ENCODE peak calls at places on chromosomes 11 and 22, in eight cellular contexts. One of them, this sample, is unnamed.

GRCh38 chr22:38874529-38875222 is 2.7 kb upstream of the CBX6 start:
- DNase-seq in neuronal stem cell: no peak
- DNase-seq in K562: no peak
- DNase-seq in hepatocyte: no peak
- DNase-seq in A549: no peak
- DNase-seq in GM23248: no peak
- DNase-seq in HCT116: no peak
- DNase-seq in neural progenitor cell: no peak
- DNase-seq in this sample: no peak

GRCh38 chr11:114166897-114167323 is 107.4 kb downstream of the ZBTB16 start:
- DNase-seq in A549: no peak
- DNase-seq in neuronal stem cell: no peak
- DNase-seq in K562: no peak
- DNase-seq in GM23248: peak
- DNase-seq in hepatocyte: peak
- DNase-seq in HCT116: no peak
- DNase-seq in neural progenitor cell: no peak
- DNase-seq in this sample: peak

GRCh38 chr11:124839051-124839971 is 25.9 kb upstream of the ROBO3 start:
- DNase-seq in K562: peak
- DNase-seq in A549: no peak
- DNase-seq in neuronal stem cell: no peak
- DNase-seq in GM23248: peak
- DNase-seq in HCT116: no peak
- DNase-seq in neural progenitor cell: peak
- DNase-seq in hepatocyte: peak
- DNase-seq in this sample: no peak

GRCh38 chr22:45544588-45545170 is 42.0 kb downstream of the FBLN1 start:
- DNase-seq in K562: no peak
- DNase-seq in A549: no peak
- DNase-seq in neuronal stem cell: no peak
- DNase-seq in hepatocyte: no peak
- DNase-seq in GM23248: peak
- DNase-seq in neural progenitor cell: no peak
- DNase-seq in HCT116: no peak
- DNase-seq in this sample: no peak

GRCh38 chr11:27456140-27456801 is 16.3 kb downstream of the LGR4 start:
- DNase-seq in GM23248: peak
- DNase-seq in HCT116: no peak
- DNase-seq in A549: peak
- DNase-seq in neural progenitor cell: no peak
- DNase-seq in hepatocyte: no peak
- DNase-seq in K562: no peak
- DNase-seq in neuronal stem cell: no peak
- DNase-seq in this sample: no peak

GRCh38 chr11:38543311-38543710 is 1945.3 kb upstream of the RAG2 start:
- DNase-seq in A549: no peak
- DNase-seq in GM23248: no peak
- DNase-seq in neuronal stem cell: no peak
- DNase-seq in HCT116: no peak
- DNase-seq in K562: no peak
- DNase-seq in hepatocyte: no peak
- DNase-seq in neural progenitor cell: no peak
- DNase-seq in this sample: no peak

GRCh38 chr11:14118047-14118446 is 155.5 kb downstream of the SPON1 start:
- DNase-seq in GM23248: no peak
- DNase-seq in neuronal stem cell: no peak
- DNase-seq in K562: no peak
- DNase-seq in hepatocyte: no peak
- DNase-seq in neural progenitor cell: no peak
- DNase-seq in HCT116: no peak
- DNase-seq in A549: no peak
- DNase-seq in this sample: no peak

GRCh38 chr11:69669486-69669885 is 5.7 kb downstream of the LTO1 start:
- DNase-seq in GM23248: no peak
- DNase-seq in A549: no peak
- DNase-seq in K562: no peak
- DNase-seq in neural progenitor cell: no peak
- DNase-seq in neuronal stem cell: no peak
- DNase-seq in HCT116: no peak
- DNase-seq in hepatocyte: no peak
- DNase-seq in this sample: no peak

GRCh38 chr11:74682731-74683278 is 48.4 kb downstream of the CHRDL2 start:
- DNase-seq in GM23248: no peak
- DNase-seq in K562: no peak
- DNase-seq in neural progenitor cell: no peak
- DNase-seq in neuronal stem cell: no peak
- DNase-seq in HCT116: no peak
- DNase-seq in A549: no peak
- DNase-seq in hepatocyte: no peak
- DNase-seq in this sample: no peak

GRCh38 chr11:8813658-8814057 is 97.3 kb upstream of the AKIP1 start:
- DNase-seq in HCT116: peak
- DNase-seq in neural progenitor cell: peak
- DNase-seq in neuronal stem cell: peak
- DNase-seq in K562: peak
- DNase-seq in A549: peak
- DNase-seq in GM23248: peak
- DNase-seq in hepatocyte: peak
- DNase-seq in this sample: peak

GRCh38 chr22:39174498-39175120 is 22.1 kb upstream of the CBX7 start:
- DNase-seq in GM23248: peak
- DNase-seq in neural progenitor cell: peak
- DNase-seq in HCT116: peak
- DNase-seq in K562: peak
- DNase-seq in hepatocyte: peak
- DNase-seq in A549: peak
- DNase-seq in neuronal stem cell: peak
- DNase-seq in this sample: no peak

GRCh38 chr22:30687358-30687757 is 7.3 kb upstream of the OSBP2 start:
- DNase-seq in hepatocyte: no peak
- DNase-seq in HCT116: no peak
- DNase-seq in neural progenitor cell: no peak
- DNase-seq in A549: no peak
- DNase-seq in K562: no peak
- DNase-seq in GM23248: no peak
- DNase-seq in neuronal stem cell: no peak
- DNase-seq in this sample: no peak

GRCh38 chr11:117928818-117929567 is at the start of gene TMPRSS13:
- DNase-seq in neural progenitor cell: no peak
- DNase-seq in A549: no peak
- DNase-seq in hepatocyte: peak
- DNase-seq in neuronal stem cell: no peak
- DNase-seq in HCT116: no peak
- DNase-seq in GM23248: no peak
- DNase-seq in K562: no peak
- DNase-seq in this sample: no peak

GRCh38 chr11:132911186-132911585 is 621.1 kb downstream of the OPCML start:
- DNase-seq in HCT116: no peak
- DNase-seq in neural progenitor cell: no peak
- DNase-seq in neuronal stem cell: no peak
- DNase-seq in A549: peak
- DNase-seq in K562: no peak
- DNase-seq in GM23248: peak
- DNase-seq in hepatocyte: peak
- DNase-seq in this sample: no peak

GRCh38 chr11:125154380-125155099 is 10.0 kb upstream of the PKNOX2 start:
- DNase-seq in A549: no peak
- DNase-seq in K562: no peak
- DNase-seq in GM23248: no peak
- DNase-seq in HCT116: no peak
- DNase-seq in hepatocyte: no peak
- DNase-seq in neural progenitor cell: no peak
- DNase-seq in neuronal stem cell: no peak
- DNase-seq in this sample: no peak

GRCh38 chr11:104728927-104729326 is 169.3 kb downstream of the CASP12 start:
- DNase-seq in hepatocyte: no peak
- DNase-seq in A549: no peak
- DNase-seq in K562: no peak
- DNase-seq in GM23248: no peak
- DNase-seq in neural progenitor cell: no peak
- DNase-seq in HCT116: no peak
- DNase-seq in neuronal stem cell: no peak
- DNase-seq in this sample: no peak

GRCh38 chr11:27696112-27696511 is 4.1 kb downstream of the BDNF start:
- DNase-seq in neuronal stem cell: no peak
- DNase-seq in GM23248: peak
- DNase-seq in hepatocyte: no peak
- DNase-seq in A549: no peak
- DNase-seq in K562: no peak
- DNase-seq in neural progenitor cell: no peak
- DNase-seq in HCT116: no peak
- DNase-seq in this sample: no peak

GRCh38 chr11:114233755-114234154 is 62.4 kb upstream of the NNMT start:
- DNase-seq in neuronal stem cell: no peak
- DNase-seq in K562: no peak
- DNase-seq in hepatocyte: peak
- DNase-seq in A549: no peak
- DNase-seq in neural progenitor cell: peak
- DNase-seq in HCT116: no peak
- DNase-seq in GM23248: no peak
- DNase-seq in this sample: no peak

GRCh38 chr22:33194529-33194928 is 136.3 kb upstream of the SYN3 start:
- DNase-seq in K562: no peak
- DNase-seq in neural progenitor cell: no peak
- DNase-seq in A549: peak
- DNase-seq in hepatocyte: no peak
- DNase-seq in GM23248: no peak
- DNase-seq in neuronal stem cell: no peak
- DNase-seq in HCT116: no peak
- DNase-seq in this sample: no peak

GRCh38 chr11:117318738-117319137 is 2.7 kb upstream of the BACE1 start:
- DNase-seq in hepatocyte: no peak
- DNase-seq in A549: no peak
- DNase-seq in K562: no peak
- DNase-seq in HCT116: no peak
- DNase-seq in neural progenitor cell: no peak
- DNase-seq in GM23248: no peak
- DNase-seq in neuronal stem cell: no peak
- DNase-seq in this sample: no peak

DNA sequence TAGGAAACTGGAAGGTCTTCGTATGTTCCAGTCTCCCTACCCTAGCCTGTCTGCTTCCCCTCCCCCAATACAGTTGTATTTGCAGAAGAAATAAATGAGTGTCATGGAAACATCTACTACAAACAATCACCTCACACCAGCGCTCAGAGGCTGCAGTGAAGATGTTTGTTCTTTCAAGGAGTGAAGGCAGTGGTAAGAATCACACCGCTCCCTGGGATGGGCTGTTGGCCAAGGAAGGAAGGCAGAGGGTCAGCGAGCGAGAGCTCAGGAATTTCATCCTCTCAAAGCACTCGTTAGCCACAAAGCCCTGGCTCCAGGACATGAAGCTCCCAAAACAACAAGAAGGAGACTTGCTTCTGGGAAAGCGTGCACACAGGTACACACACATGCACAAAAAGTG is 1.2 kb upstream of the IGSF9B start:
- DNase-seq in neural progenitor cell: no peak
- DNase-seq in HCT116: no peak
- DNase-seq in neuronal stem cell: no peak
- DNase-seq in GM23248: no peak
- DNase-seq in K562: no peak
- DNase-seq in A549: no peak
- DNase-seq in hepatocyte: no peak
- DNase-seq in this sample: no peak
- H3K4me2 ChIP-seq in neural progenitor cell: peak
- H3K4me2 ChIP-seq in HCT116: peak
- H3K4me2 ChIP-seq in neuronal stem cell: no peak
- H3K4me2 ChIP-seq in GM23248: no peak
- H3K4me2 ChIP-seq in K562: no peak
- H3K4me2 ChIP-seq in A549: peak
- H3K4me2 ChIP-seq in hepatocyte: peak
- H3K4me2 ChIP-seq in this sample: no peak

DNA sequence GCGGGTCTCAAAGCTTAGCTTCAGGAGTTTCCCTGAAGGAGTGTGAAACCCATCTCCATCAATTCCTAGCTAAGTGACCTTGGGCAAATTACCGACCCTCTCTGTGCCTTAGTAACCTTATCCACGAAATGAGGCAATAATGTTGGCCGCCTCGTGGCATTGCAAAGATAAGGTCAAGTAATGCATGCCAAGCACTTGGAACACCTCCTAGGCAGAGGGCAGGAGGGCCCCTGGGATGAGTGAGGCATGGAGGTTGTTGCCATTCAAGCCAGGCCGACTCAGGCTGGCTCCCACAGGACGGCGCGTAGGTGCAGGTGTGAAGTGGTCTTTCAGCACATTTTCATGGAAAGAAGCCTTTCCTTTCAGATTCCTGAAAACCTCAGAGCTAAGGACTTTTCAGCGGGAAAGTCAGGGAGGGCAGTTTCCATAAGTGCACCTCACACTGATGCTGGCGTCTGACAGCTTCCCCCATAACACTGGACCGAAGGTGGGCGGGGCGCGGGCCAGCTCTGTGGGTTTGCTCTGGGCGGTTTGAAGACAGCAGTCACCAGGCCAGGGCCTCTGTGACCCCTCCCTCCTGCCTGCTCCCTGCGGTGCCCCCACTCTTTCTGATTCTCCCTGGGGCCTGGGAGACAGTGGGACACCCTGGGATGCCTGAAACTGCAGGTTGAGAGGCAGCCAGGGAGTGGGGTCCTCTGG is 25.2 kb downstream of the RPS6KA4 start:
- DNase-seq in neuronal stem cell: no peak
- DNase-seq in neural progenitor cell: no peak
- DNase-seq in HCT116: no peak
- DNase-seq in hepatocyte: no peak
- DNase-seq in A549: no peak
- DNase-seq in GM23248: no peak
- DNase-seq in K562: no peak
- DNase-seq in this sample: no peak
- H3K4me2 ChIP-seq in neuronal stem cell: no peak
- H3K4me2 ChIP-seq in neural progenitor cell: no peak
- H3K4me2 ChIP-seq in HCT116: peak
- H3K4me2 ChIP-seq in hepatocyte: no peak
- H3K4me2 ChIP-seq in A549: no peak
- H3K4me2 ChIP-seq in GM23248: no peak
- H3K4me2 ChIP-seq in K562: no peak
- H3K4me2 ChIP-seq in this sample: no peak

DNA sequence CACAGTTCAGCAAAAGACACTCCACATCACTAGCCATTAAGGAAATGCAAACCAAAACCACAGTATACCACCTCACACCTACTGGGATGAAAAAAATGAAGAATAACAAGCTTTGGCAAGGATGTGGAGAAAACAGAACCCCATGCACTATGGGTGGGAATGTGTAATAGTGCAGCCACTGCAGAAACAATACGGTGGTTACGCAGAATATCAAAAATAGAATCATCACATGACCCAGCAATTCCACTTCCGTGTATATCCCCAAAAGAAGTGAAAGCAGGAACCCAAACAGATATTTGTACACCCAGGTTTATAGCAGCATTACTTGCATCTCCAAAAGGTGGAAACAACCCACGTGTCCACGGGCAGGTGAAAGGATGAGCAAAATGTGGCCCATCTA is 20.8 kb downstream of the CARS1 start:
- DNase-seq in GM23248: no peak
- DNase-seq in neuronal stem cell: no peak
- DNase-seq in HCT116: no peak
- DNase-seq in hepatocyte: no peak
- DNase-seq in K562: no peak
- DNase-seq in A549: no peak
- DNase-seq in neural progenitor cell: no peak
- DNase-seq in this sample: no peak
- H3K4me2 ChIP-seq in GM23248: no peak
- H3K4me2 ChIP-seq in neuronal stem cell: no peak
- H3K4me2 ChIP-seq in HCT116: no peak
- H3K4me2 ChIP-seq in hepatocyte: no peak
- H3K4me2 ChIP-seq in K562: no peak
- H3K4me2 ChIP-seq in A549: no peak
- H3K4me2 ChIP-seq in neural progenitor cell: no peak
- H3K4me2 ChIP-seq in this sample: peak

GRCh38 chr22:27802389-27803079 is 978 bp upstream of the MN1 start:
- DNase-seq in HCT116: no peak
- DNase-seq in hepatocyte: no peak
- DNase-seq in neuronal stem cell: no peak
- DNase-seq in K562: no peak
- DNase-seq in GM23248: no peak
- DNase-seq in neural progenitor cell: no peak
- DNase-seq in A549: no peak
- DNase-seq in this sample: no peak
- H3K4me2 ChIP-seq in HCT116: peak
- H3K4me2 ChIP-seq in hepatocyte: peak
- H3K4me2 ChIP-seq in neuronal stem cell: peak
- H3K4me2 ChIP-seq in K562: no peak
- H3K4me2 ChIP-seq in GM23248: peak
- H3K4me2 ChIP-seq in neural progenitor cell: peak
- H3K4me2 ChIP-seq in A549: peak
- H3K4me2 ChIP-seq in this sample: no peak

This sample was measured in MM.1S.